ENCODE peak calls at places on chromosomes 3 and 15, in five cellular contexts. A is ELF-1, Q is BJ, X is GM04504, I is neuronal stem cell. V is an unnamed sample.

GRCh38 chr3:64188810-64189560 is 36.3 kb downstream of the PRICKLE2 start:
- DNase-seq in A (peak), Q (peak), X (peak), I (no peak), V (peak)

GRCh38 chr15:29312387-29312786 is 42.8 kb upstream of the NSMCE3 start:
- DNase-seq in A (no peak), Q (peak), X (peak), I (no peak), V (peak)

GRCh38 chr3:71784914-71785593 is at the start of gene PROK2:
- DNase-seq in A (peak), Q (no peak), X (no peak), I (peak), V (no peak)

GRCh38 chr3:106217745-106218144 is 348.9 kb upstream of the CBLB start:
- DNase-seq in A (no peak), Q (no peak), X (no peak), I (no peak), V (no peak)

GRCh38 chr3:184255291-184256039 is 5.9 kb downstream of the CAMK2N2 start:
- DNase-seq in A (no peak), Q (no peak), X (no peak), I (no peak), V (no peak)

GRCh38 chr3:105868745-105869530 is at the start of gene CBLB:
- DNase-seq in A (peak), Q (peak), X (peak), I (peak), V (peak)

GRCh38 chr15:32952901-32953889 is 235.4 kb downstream of the GREM1 start:
- DNase-seq in A (peak), Q (no peak), X (no peak), I (no peak), V (no peak)

GRCh38 chr15:67803996-67804843 is 21.1 kb upstream of the SKOR1 start:
- DNase-seq in A (peak), Q (no peak), X (no peak), I (no peak), V (no peak)

GRCh38 chr3:187150186-187150585 is 10.9 kb upstream of the RPL39L start:
- DNase-seq in A (peak), Q (no peak), X (no peak), I (no peak), V (no peak)

GRCh38 chr3:49625971-49626640 is 48.0 kb upstream of the APEH start:
- DNase-seq in A (no peak), Q (no peak), X (no peak), I (no peak), V (no peak)

GRCh38 chr3:12143949-12144504 is 14.7 kb downstream of the TIMP4 start:
- DNase-seq in A (no peak), Q (no peak), X (no peak), I (no peak), V (no peak)

GRCh38 chr15:98003976-98004375 is 43.5 kb downstream of the ARRDC4 start:
- DNase-seq in A (no peak), Q (no peak), X (no peak), I (no peak), V (no peak)

GRCh38 chr15:60528530-60528929 is 49.6 kb upstream of the ICE2 start:
- DNase-seq in A (no peak), Q (no peak), X (no peak), I (no peak), V (no peak)

GRCh38 chr15:55824857-55825613 is 82.1 kb upstream of the PRTG start:
- DNase-seq in A (peak), Q (no peak), X (no peak), I (no peak), V (no peak)

GRCh38 chr15:46088486-46089437 is 453.9 kb downstream of the SQOR start:
- DNase-seq in A (no peak), Q (no peak), X (no peak), I (no peak), V (peak)

GRCh38 chr3:111032677-111033076 is 38.9 kb upstream of the NECTIN3 start:
- DNase-seq in A (no peak), Q (no peak), X (no peak), I (no peak), V (no peak)

GRCh38 chr15:51375966-51376640 is 34.6 kb downstream of the GLDN start:
- DNase-seq in A (no peak), Q (no peak), X (no peak), I (no peak), V (no peak)

GRCh38 chr3:46495901-46496456 is 1.8 kb upstream of the RTP3 start:
- DNase-seq in A (peak), Q (peak), X (peak), I (no peak), V (peak)

GRCh38 chr15:89998141-89998661 is 2.9 kb upstream of the ZNF710 start:
- DNase-seq in A (peak), Q (no peak), X (peak), I (no peak), V (no peak)

GRCh38 chr15:82969353-82969752 is 16.7 kb upstream of the RAMAC start:
- DNase-seq in A (no peak), Q (no peak), X (no peak), I (no peak), V (no peak)

GRCh38 chr3:181487236-181487978 is 224.3 kb upstream of the SOX2 start:
- DNase-seq in A (no peak), Q (no peak), X (no peak), I (no peak), V (no peak)

GRCh38 chr15:36755341-36755740 is 175.9 kb downstream of the CDIN1 start:
- DNase-seq in A (no peak), Q (no peak), X (no peak), I (no peak), V (no peak)

GRCh38 chr3:178808748-178809147 is 262.9 kb downstream of the ZMAT3 start:
- DNase-seq in A (no peak), Q (no peak), X (no peak), I (no peak), V (no peak)

GRCh38 chr15:46080018-46080417 is 445.2 kb downstream of the SQOR start:
- DNase-seq in A (peak), Q (peak), X (no peak), I (peak), V (peak)

GRCh38 chr3:127456471-127457093 is 134.0 kb downstream of the TPRA1 start:
- DNase-seq in A (peak), Q (no peak), X (peak), I (no peak), V (no peak)

GRCh38 chr3:10015476-10015904 is 10.7 kb upstream of the FANCD2 start:
- DNase-seq in A (no peak), Q (peak), X (peak), I (no peak), V (peak)

GRCh38 chr3:175288616-175289015 is 429.5 kb downstream of the NAALADL2 start:
- DNase-seq in A (no peak), Q (no peak), X (no peak), I (no peak), V (no peak)

GRCh38 chr15:41630616-41631218 is 29.5 kb upstream of the MGA start:
- DNase-seq in A (no peak), Q (no peak), X (no peak), I (no peak), V (no peak)

GRCh38 chr3:64612916-64613526 is 74.8 kb downstream of the ADAMTS9 start:
- DNase-seq in A (peak), Q (no peak), X (no peak), I (no peak), V (no peak)

GRCh38 chr15:58551764-58552504 is 120.1 kb downstream of the LIPC start:
- DNase-seq in A (peak), Q (peak), X (peak), I (no peak), V (peak)

GRCh38 chr3:15616053-15616452 is 14.5 kb downstream of the BTD start:
- DNase-seq in A (no peak), Q (no peak), X (no peak), I (no peak), V (no peak)

GRCh38 chr3:176349706-176350105 is 847.6 kb downstream of the TBL1XR1 start:
- DNase-seq in A (no peak), Q (no peak), X (no peak), I (no peak), V (no peak)

GRCh38 chr15:70158996-70159355 is 61.3 kb upstream of the TLE3 start:
- DNase-seq in A (no peak), Q (no peak), X (no peak), I (no peak), V (no peak)